ENCODE peak calls at places on chromosomes 16 and 17, in four cellular contexts. G is IMR-90, P is K562, A is HepG2. U is an unnamed sample. For H3K36me3, the result is how much of the 10 kb centered on the place peaks cover.

GRCh38 chr17:76529643-76530488 is 7.6 kb downstream of the CYGB start:
- DNase-seq in A (peak), G (peak), P (peak), U (no peak)

GRCh38 chr17:556431-556995 is 158.1 kb downstream of the VPS53 start:
- DNase-seq in A (no peak), G (no peak), P (no peak), U (no peak)

GRCh38 chr17:58575511-58575910 is 61.1 kb upstream of the MTMR4 start:
- DNase-seq in A (no peak), P (peak), G (peak), U (no peak)

GRCh38 chr16:51540259-51540658 is 389.2 kb upstream of the SALL1 start:
- DNase-seq in P (no peak), A (no peak), G (peak), U (no peak)

GRCh38 chr17:76075364-76076099 is 951 bp downstream of the GALR2 start:
- DNase-seq in G (no peak), P (no peak), A (no peak), U (no peak)

GRCh38 chr16:28951410-28951943 is 740 bp downstream of the NFATC2IP start:
- DNase-seq in A (no peak), G (no peak), P (peak), U (no peak)

GRCh38 chr17:37360632-37361031 is 15.2 kb upstream of the C17orf78 start:
- DNase-seq in P (no peak), G (peak), A (no peak), U (no peak)

GRCh38 chr17:58282442-58282841 is 1.7 kb upstream of the MPO start:
- DNase-seq in P (no peak), A (no peak), G (no peak), U (no peak)

GRCh38 chr17:41439375-41439774 is 1.4 kb downstream of the KRT38 start:
- DNase-seq in G (peak), P (no peak), A (peak), U (no peak)

GRCh38 chr16:35431829-35432663 is 1972.6 kb downstream of the TP53TG3F start:
- DNase-seq in A (no peak), P (peak), G (no peak), U (no peak)

GRCh38 chr17:26963163-26963503 is 330.8 kb upstream of the WSB1 start:
- DNase-seq in P (no peak), A (no peak), G (no peak), U (no peak)

GRCh38 chr17:82101301-82101715 is 3.3 kb upstream of the FASN start:
- DNase-seq in A (no peak), P (no peak), G (no peak), U (no peak)

GRCh38 chr17:31517524-31517923 is 126.0 kb downstream of the RAB11FIP4 start:
- DNase-seq in G (no peak), A (peak), P (no peak), U (no peak)

GRCh38 chr17:57438031-57438731 is 181.9 kb downstream of the MSI2 start:
- DNase-seq in G (no peak), A (no peak), P (no peak), U (no peak)

GRCh38 chr16:67458121-67458641 is 22.8 kb downstream of the ATP6V0D1 start:
- DNase-seq in P (no peak), A (no peak), G (no peak), U (no peak)

GRCh38 chr16:77213542-77214108 is 14.4 kb downstream of the SYCE1L start:
- DNase-seq in A (peak), G (peak), P (no peak), U (no peak)

GRCh38 chr16:68235105-68235881 is 634 bp downstream of the ESRP2 start:
- DNase-seq in A (peak), P (no peak), G (no peak), U (no peak)

GRCh38 chr17:7107795-7108559 is 6.6 kb downstream of the ASGR2 start:
- DNase-seq in P (no peak), A (no peak), G (no peak), U (no peak)

GRCh38 chr17:17940451-17940911 is 31.7 kb downstream of the TOM1L2 start:
- DNase-seq in A (no peak), G (peak), P (no peak), U (no peak)

GRCh38 chr16:58563235-58563634 is 47.9 kb downstream of the SETD6 start:
- DNase-seq in P (no peak), A (no peak), G (peak), U (no peak)

GRCh38 chr16:48003226-48003907 is 152.4 kb downstream of the ABCC12 start:
- DNase-seq in G (no peak), A (no peak), P (no peak), U (no peak)

GRCh38 chr17:78341559-78342437 is 18.1 kb downstream of the SOCS3 start:
- DNase-seq in G (peak), A (no peak), P (peak), U (no peak)

GRCh38 chr17:39096435-39097158 is 54.8 kb downstream of the PLXDC1 start:
- DNase-seq in G (no peak), A (no peak), P (no peak), U (no peak)

GRCh38 chr16:24504467-24505345 is 34.7 kb upstream of the RBBP6 start:
- DNase-seq in G (peak), A (peak), P (peak), U (peak)

GRCh38 chr17:61818225-61818624 is 45.1 kb downstream of the BRIP1 start:
- DNase-seq in P (no peak), G (no peak), A (no peak), U (no peak)

GRCh38 chr17:83067718-83068261 is 11.6 kb upstream of the METRNL start:
- DNase-seq in A (no peak), P (peak), G (peak), U (no peak)

GRCh38 chr17:12047977-12048376 is 27.3 kb downstream of the MAP2K4 start:
- DNase-seq in G (no peak), P (no peak), A (no peak), U (no peak)

GRCh38 chr17:69704935-69705334 is 290.4 kb downstream of the MAP2K6 start:
- DNase-seq in A (no peak), G (no peak), P (no peak), U (no peak)

GRCh38 chr17:9725575-9725974 is 65.8 kb downstream of the DHRS7C start:
- DNase-seq in A (peak), P (no peak), G (no peak), U (no peak)

GRCh38 chr16:56462064-56462796 is 10.9 kb downstream of the OGFOD1 start:
- DNase-seq in P (peak), G (no peak), A (no peak), U (no peak)

GRCh38 chr17:58487589-58488427 is at the start of gene HSF5:
- DNase-seq in P (no peak), A (no peak), G (no peak), U (no peak)

GRCh38 chr16:86896976-86897375 is 318.6 kb downstream of the FOXL1 start:
- DNase-seq in P (no peak), A (no peak), G (no peak), U (no peak)

GRCh38 chr17:80904036-80904435 is 87.6 kb upstream of the CHMP6 start:
- DNase-seq in A (no peak), P (no peak), G (no peak), U (no peak)

GRCh38 chr17:19940722-19941464 is 36.7 kb downstream of the AKAP10 start:
- DNase-seq in A (peak), P (no peak), G (peak), U (no peak)

GRCh38 chr17:9291912-9292562 is 270.7 kb downstream of the NTN1 start:
- DNase-seq in G (peak), A (peak), P (peak), U (no peak)

GRCh38 chr17:43648916-43649315 is 12.8 kb downstream of the MEOX1 start:
- DNase-seq in G (no peak), P (no peak), A (no peak), U (no peak)

GRCh38 chr16:56841233-56841632 is 23.8 kb upstream of the SLC12A3 start:
- DNase-seq in P (no peak), A (no peak), G (peak), U (no peak)

GRCh38 chr16:88737298-88738166 is 31.2 kb downstream of the CTU2 start:
- DNase-seq in P (peak), A (peak), G (peak), U (peak)
- TF ChIP-seq CTCF in P (peak), A (peak), G (peak), U (peak)

GRCh38 chr17:55500103-55500502 is 11.1 kb downstream of the SMIM36 start:
- DNase-seq in P (no peak), G (no peak), A (no peak), U (no peak)
- TF ChIP-seq BHLHE40 in P (no peak), G (no peak), A (no peak), U (no peak)

DNA sequence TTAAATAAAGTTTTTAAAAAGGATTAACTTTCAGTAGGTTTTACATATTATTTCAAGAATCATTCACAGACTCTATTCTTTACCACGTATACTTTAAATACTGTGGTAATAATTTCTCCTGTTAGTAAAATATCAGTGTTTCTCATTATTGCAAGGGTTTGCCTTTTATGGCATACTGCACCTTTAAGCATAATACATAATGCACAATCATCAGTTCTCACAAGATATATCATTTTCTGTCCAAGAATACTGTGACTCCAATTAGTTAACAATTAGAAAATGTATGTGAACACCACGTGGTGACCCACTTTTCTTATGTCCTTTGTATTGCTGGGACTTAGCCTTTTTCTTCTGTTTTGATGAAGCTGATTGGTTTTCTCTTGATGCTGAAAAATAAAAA is 25.7 kb downstream of the NME2 start:
- DNase-seq in P (no peak), G (no peak), A (no peak), U (no peak)
- H3K36me3 ChIP-seq in P (half or more), G (under half), A (under half), U (under half)

DNA sequence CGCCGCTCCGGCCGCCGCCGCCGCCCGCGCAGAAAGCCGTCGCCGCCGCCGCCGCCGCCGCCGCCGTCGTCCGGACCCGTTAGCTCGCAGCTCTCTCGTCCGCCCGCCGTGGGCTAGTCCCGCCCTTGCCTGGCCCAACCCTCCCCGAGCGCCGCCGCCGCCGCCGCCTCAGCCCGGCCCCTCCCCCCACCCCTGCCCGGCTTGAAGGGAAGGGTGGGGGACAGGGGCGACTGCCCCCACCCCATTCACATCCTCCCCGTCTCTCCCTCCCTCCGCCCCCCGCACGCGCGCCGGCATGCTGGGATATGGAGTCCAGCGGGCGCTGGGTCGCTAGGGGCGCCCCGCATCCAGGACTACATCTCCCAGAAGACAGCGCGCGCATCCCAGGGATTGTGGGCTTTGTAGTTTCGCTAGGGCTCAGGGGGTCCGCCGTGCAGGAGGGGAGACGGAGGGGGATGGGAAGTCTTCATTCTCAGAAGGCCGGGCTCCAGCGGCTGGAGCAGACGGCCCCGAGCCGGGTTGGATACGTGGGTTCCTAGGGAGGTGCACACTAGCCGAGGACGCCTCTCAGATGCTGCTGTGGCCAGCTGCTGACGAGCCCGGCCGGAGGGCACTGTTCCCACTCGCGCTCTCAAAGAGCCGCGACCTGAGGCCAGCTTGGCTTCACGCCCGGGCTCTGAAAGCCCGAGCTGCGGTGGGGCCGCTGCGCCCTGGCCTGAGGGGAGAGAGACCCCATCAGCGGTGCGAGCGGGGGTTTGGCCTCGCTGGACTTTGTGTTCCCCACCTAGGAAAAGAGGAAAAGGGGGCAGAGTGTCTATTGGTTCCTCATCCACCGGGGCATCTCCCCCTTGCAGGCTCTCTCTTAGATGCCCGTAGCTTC is at the start of gene ST3GAL2:
- DNase-seq in G (peak), P (peak), A (peak), U (peak)
- TF ChIP-seq CTCF in G (no peak), P (peak), A (peak), U (no peak)

GRCh38 chr16:88279998-88280397 is 102.8 kb upstream of the ZNF469 start:
- DNase-seq in G (no peak), P (no peak), A (no peak), U (no peak)

GRCh38 chr16:88276591-88276990 is 106.2 kb upstream of the ZNF469 start:
- DNase-seq in A (no peak), G (no peak), P (no peak), U (no peak)

GRCh38 chr16:88274847-88275246 is 107.9 kb upstream of the ZNF469 start:
- DNase-seq in G (peak), P (no peak), A (no peak), U (no peak)
- TF ChIP-seq BHLHE40 in G (no peak), P (no peak), A (no peak), U (no peak)

DNA sequence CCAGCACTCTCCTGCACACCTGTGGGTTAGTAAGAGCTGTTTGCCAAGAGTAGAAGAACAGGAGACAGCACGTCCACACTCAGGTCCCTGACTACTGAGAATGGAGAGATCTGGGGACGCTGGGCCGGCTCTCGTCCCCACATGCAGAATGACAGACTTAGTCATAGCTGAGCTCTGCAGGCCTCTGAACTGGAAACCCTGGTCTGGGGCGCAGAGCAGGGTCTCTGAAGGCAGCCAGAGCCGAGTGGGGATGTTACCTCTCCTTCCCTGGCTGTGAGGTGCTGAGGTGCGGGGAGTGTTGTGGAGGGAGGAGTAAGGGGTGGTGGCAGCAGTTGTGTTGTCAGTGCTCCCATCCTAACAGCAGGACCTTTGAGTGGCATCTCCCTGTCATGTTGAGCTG is 7.2 kb upstream of the JPT2 start:
- DNase-seq in A (no peak), P (no peak), G (no peak), U (no peak)
- H3K36me3 ChIP-seq in A (under half), P (half or more), G (half or more), U (under half)